ENCODE peak calls at places on chromosomes 1 and 21, in six cellular contexts. T is GDM1, I is T-helper 2 cell, Z is T-helper 22 cell, J is nephron progenitor cell, V is NCI-H2081. Q is an unnamed sample.

GRCh38 chr1:239432255-239432654 is 45.9 kb downstream of the CHRM3 start:
- DNase-seq in J (no peak), T (no peak), I (no peak), Z (no peak), V (no peak), Q (no peak)

GRCh38 chr1:115302390-115302961 is 35.6 kb downstream of the NGF start:
- DNase-seq in V (no peak), T (no peak), I (no peak), Z (no peak), J (no peak), Q (peak)

GRCh38 chr1:182816863-182817262 is 22.3 kb upstream of the DHX9 start:
- DNase-seq in Z (no peak), V (no peak), J (no peak), T (no peak), I (no peak), Q (no peak)

GRCh38 chr1:64960731-64961130 is 5.6 kb downstream of the JAK1 start:
- DNase-seq in V (no peak), Z (no peak), I (no peak), J (no peak), T (no peak), Q (no peak)

GRCh38 chr1:204199579-204199978 is 3.3 kb upstream of the KISS1 start:
- DNase-seq in I (no peak), Z (no peak), T (no peak), V (no peak), J (no peak), Q (no peak)

GRCh38 chr1:8423134-8423701 is 105.3 kb downstream of the SLC45A1 start:
- DNase-seq in V (no peak), I (peak), T (no peak), Z (peak), J (no peak), Q (no peak)

GRCh38 chr1:60988827-60989363 is 93.5 kb upstream of the NFIA start:
- DNase-seq in T (no peak), V (no peak), Z (no peak), I (no peak), J (no peak), Q (no peak)

GRCh38 chr21:45494851-45495680 is 47.2 kb downstream of the SLC19A1 start:
- DNase-seq in V (no peak), Z (no peak), J (no peak), T (no peak), I (no peak), Q (no peak)

GRCh38 chr1:104120488-104120887 is 370.8 kb downstream of the AMY1C start:
- DNase-seq in I (no peak), J (no peak), V (no peak), T (no peak), Z (no peak), Q (no peak)

GRCh38 chr1:160325252-160325651 is 17.8 kb downstream of the COPA start:
- DNase-seq in Z (no peak), J (no peak), I (no peak), T (no peak), V (peak), Q (no peak)

GRCh38 chr1:113118266-113118665 is 45.3 kb downstream of the LRIG2 start:
- DNase-seq in I (no peak), T (no peak), J (no peak), V (no peak), Z (no peak), Q (no peak)

GRCh38 chr1:245814651-245815050 is 659.9 kb downstream of the KIF26B start:
- DNase-seq in I (no peak), T (no peak), V (no peak), J (no peak), Z (no peak), Q (no peak)

GRCh38 chr21:45320261-45320990 is 32.7 kb upstream of the POFUT2 start:
- DNase-seq in T (no peak), I (no peak), Z (no peak), V (no peak), J (no peak), Q (no peak)

GRCh38 chr1:108897865-108898720 is 21.3 kb downstream of the GPSM2 start:
- DNase-seq in J (no peak), V (peak), I (peak), T (no peak), Z (no peak), Q (peak)

GRCh38 chr1:9425859-9426258 is 113.4 kb upstream of the SLC25A33 start:
- DNase-seq in V (no peak), T (peak), J (no peak), I (no peak), Z (no peak), Q (no peak)